ENCODE peak calls at places on chromosomes 6 and 20, in nine cellular contexts. R is activated gamma-delta T cell treated with Interleukin-2 at 50 U/mL for 16 hours, Q is RWPE2, A is ELR, K is iris pigment epithelial cell, O is hippocampal formation, N is NT2/D1, V is cardiac muscle cell, P is nucleus accumbens. G is an unnamed sample.

GRCh38 chr6:43477235-43478007 is at the start of gene TJAP1:
- DNase-seq in O (peak; percentile 77), K (peak; percentile 84), R (peak; percentile 96), N (peak; percentile 63), Q (peak; percentile 91), V (peak; percentile 93), P (peak; percentile 89), A (peak; percentile 91), G (peak; percentile 62)

GRCh38 chr6:88983532-88983931 is 20.1 kb upstream of the RNGTT start:
- DNase-seq in R (no peak), K (peak; percentile 64), Q (no peak), A (peak; percentile 51), P (no peak), O (no peak), V (peak; percentile 48), N (no peak), G (no peak)

GRCh38 chr6:118285791-118286190 is 262.3 kb upstream of the PLN start:
- DNase-seq in V (no peak), N (no peak), Q (no peak), P (no peak), K (no peak), A (peak; percentile 30), O (no peak), R (no peak), G (no peak)

GRCh38 chr6:114955363-114955762 is 612.5 kb upstream of the HS3ST5 start:
- DNase-seq in V (no peak), P (no peak), N (no peak), R (no peak), A (no peak), O (no peak), Q (no peak), K (no peak), G (no peak)

GRCh38 chr20:63495771-63496403 is 3.0 kb downstream of the EEF1A2 start:
- DNase-seq in Q (no peak), K (peak; percentile 28), A (peak; percentile 72), O (no peak), V (peak; percentile 82), N (no peak), P (peak; percentile 46), R (peak; percentile 76), G (no peak)

GRCh38 chr20:47857994-47858557 is 72.8 kb upstream of the SULF2 start:
- DNase-seq in A (no peak), N (no peak), V (no peak), Q (no peak), O (peak; percentile 36), P (no peak), R (no peak), K (no peak), G (no peak)

GRCh38 chr6:17305219-17306001 is 24.2 kb downstream of the RBM24 start:
- DNase-seq in A (peak; percentile 61), P (no peak), V (no peak), R (no peak), N (no peak), O (no peak), K (peak; percentile 46), Q (no peak), G (peak; percentile 17)

GRCh38 chr6:125236536-125237327 is 65.0 kb downstream of the HDDC2 start:
- DNase-seq in A (peak; percentile 22), K (peak; percentile 68), Q (no peak), R (no peak), O (no peak), P (no peak), V (no peak), N (no peak), G (peak; percentile 59)

GRCh38 chr6:11043961-11044711 is at the start of gene ELOVL2:
- DNase-seq in Q (no peak), R (no peak), N (no peak), A (peak; percentile 62), O (no peak), K (peak; percentile 28), V (peak; percentile 83), P (no peak), G (peak; percentile 37)

GRCh38 chr6:118893095-118893881 is 664 bp upstream of the ASF1A start:
- DNase-seq in N (no peak), V (peak; percentile 68), K (peak; percentile 70), Q (no peak), O (peak; percentile 79), P (peak; percentile 60), R (peak; percentile 40), A (peak; percentile 78), G (peak; percentile 69)

G was measured in HT1080.